ENCODE peak calls at places on chromosomes 11 and 22, in five cellular contexts. F is mammary epithelial cell, Y is OCI-LY7, J is K562, K is HCT116. L is an unnamed sample.

GRCh38 chr11:116885951-116886629 is 48.7 kb upstream of the APOA1 start:
- DNase-seq in J (no peak), Y (no peak), K (no peak), F (no peak), L (no peak)

GRCh38 chr11:108538022-108538424 is 39.8 kb upstream of the POGLUT3 start:
- DNase-seq in Y (no peak), J (no peak), K (no peak), F (no peak), L (peak)

GRCh38 chr22:45235101-45235777 is 5.5 kb downstream of the KIAA0930 start:
- DNase-seq in K (no peak), F (no peak), Y (peak), J (no peak), L (no peak)

GRCh38 chr22:28246392-28246791 is 327.3 kb upstream of the PITPNB start:
- DNase-seq in F (no peak), Y (no peak), J (no peak), K (no peak), L (no peak)

GRCh38 chr22:44916281-44917231 is 93.2 kb downstream of the PHF21B start:
- DNase-seq in F (no peak), K (no peak), J (no peak), Y (no peak), L (no peak)

GRCh38 chr11:1497600-1497999 is 11.0 kb upstream of the MOB2 start:
- DNase-seq in J (no peak), K (no peak), Y (no peak), F (no peak), L (no peak)

GRCh38 chr22:25659413-25659812 is 82.6 kb upstream of the MYO18B start:
- DNase-seq in F (no peak), Y (no peak), K (no peak), J (no peak), L (no peak)

GRCh38 chr11:69854719-69855118 is 35.5 kb upstream of the FGF3 start:
- DNase-seq in K (peak), Y (no peak), F (peak), J (no peak), L (peak)

GRCh38 chr11:82867495-82868082 is 32.6 kb downstream of the PRCP start:
- DNase-seq in F (peak), Y (peak), K (peak), J (peak), L (peak)

GRCh38 chr11:91871048-91871447 is 353.6 kb upstream of the FAT3 start:
- DNase-seq in Y (no peak), J (no peak), K (no peak), F (no peak), L (no peak)

GRCh38 chr22:23180893-23181762 is 819 bp downstream of the BCR start:
- DNase-seq in Y (peak), F (peak), K (no peak), J (peak), L (no peak)

GRCh38 chr11:105344938-105345337 is 205.4 kb upstream of the CARD18 start:
- DNase-seq in J (no peak), K (no peak), Y (no peak), F (no peak), L (no peak)

GRCh38 chr11:111379500-111380136 is 543 bp upstream of the POU2AF1 start:
- DNase-seq in K (no peak), F (no peak), Y (peak), J (no peak), L (no peak)

GRCh38 chr11:130634981-130635473 is 186.6 kb downstream of the ADAMTS15 start:
- DNase-seq in F (peak), Y (no peak), K (no peak), J (no peak), L (no peak)

GRCh38 chr11:115503083-115503885 is 931 bp downstream of the CADM1 start:
- DNase-seq in Y (peak), J (no peak), K (no peak), F (peak), L (peak)

GRCh38 chr11:115501895-115502589 is 2.2 kb downstream of the CADM1 start:
- DNase-seq in F (peak), J (no peak), K (no peak), Y (peak), L (peak)

GRCh38 chr11:115501504-115501894 is 2.7 kb downstream of the CADM1 start:
- DNase-seq in K (no peak), F (no peak), Y (no peak), J (no peak), L (no peak)

GRCh38 chr11:115503886-115504278 is 333 bp downstream of the CADM1 start:
- DNase-seq in F (peak), K (no peak), Y (no peak), J (no peak), L (no peak)

GRCh38 chr11:115502636-115503082 is 1.6 kb downstream of the CADM1 start:
- DNase-seq in Y (no peak), J (no peak), K (no peak), F (no peak), L (no peak)
- H2AFZ ChIP-seq in Y (peak), J (no peak), K (no peak), F (peak), L (no peak)

GRCh38 chr11:34329876-34330275 is 27.9 kb downstream of the ABTB2 start:
- DNase-seq in J (no peak), F (no peak), K (no peak), Y (no peak), L (no peak)
- H2AFZ ChIP-seq in J (no peak), F (no peak), K (no peak), Y (no peak), L (no peak)

GRCh38 chr22:36562261-36562835 is 33.4 kb upstream of the EIF3D start:
- DNase-seq in Y (no peak), J (peak), F (peak), K (no peak), L (no peak)
- H2AFZ ChIP-seq in Y (no peak), J (no peak), F (peak), K (peak), L (no peak)

GRCh38 chr11:13206086-13206640 is 71.4 kb upstream of the BMAL1 start:
- DNase-seq in K (no peak), F (no peak), J (no peak), Y (no peak), L (no peak)
- H2AFZ ChIP-seq in K (peak), F (peak), J (no peak), Y (no peak), L (no peak)

DNA sequence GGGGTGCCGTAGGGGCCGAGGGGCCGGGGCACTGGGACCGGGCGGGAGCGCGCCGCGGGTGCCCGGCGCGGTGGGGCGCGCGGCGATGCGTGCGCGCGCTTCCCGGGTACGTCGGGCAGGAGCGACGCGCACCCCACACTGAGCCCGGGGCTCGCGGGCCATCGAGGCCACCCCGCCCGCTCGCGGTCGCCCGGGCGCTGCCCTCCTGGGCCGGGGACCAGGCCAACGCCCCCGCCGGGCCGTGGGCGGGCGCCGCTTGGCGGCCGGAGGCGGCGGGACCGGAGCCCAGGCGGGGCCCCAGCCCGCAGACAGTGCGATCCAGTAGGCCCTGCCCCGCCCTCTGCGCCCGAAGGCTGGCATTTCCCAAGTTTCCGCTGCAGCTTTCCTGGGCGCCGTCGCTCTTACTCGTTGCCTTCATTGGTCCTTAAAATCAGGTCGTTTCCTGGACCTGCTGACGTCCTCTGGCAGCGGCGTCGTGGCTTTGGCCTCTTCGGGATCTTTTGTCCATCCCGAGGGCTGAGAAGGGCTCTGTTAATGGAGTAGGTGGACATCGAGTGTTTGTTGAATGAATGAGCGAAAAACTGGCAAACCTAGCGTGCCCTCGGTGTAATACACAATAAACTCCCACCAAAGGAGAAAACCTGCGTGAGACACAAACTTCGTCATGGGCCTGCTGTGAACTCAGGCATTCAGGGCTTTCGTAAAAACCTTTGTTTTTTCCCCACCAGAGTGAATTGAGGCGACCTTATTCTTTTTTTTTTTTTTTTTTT is 638 bp downstream of the PARVA start:
- DNase-seq in K (peak), F (peak), J (no peak), Y (no peak), L (peak)
- H2AFZ ChIP-seq in K (no peak), F (peak), J (peak), Y (no peak), L (peak)

L was measured in trophoblast cell.